ENCODE peak calls at places on chromosome 9, in six cellular contexts. V, T, X, A, Z and S are unnamed samples.

GRCh38 chr9:89743216-89743575 is 138.4 kb downstream of the GADD45G start:
- DNase-seq in A (no peak), Z (no peak), V (no peak), X (peak), T (no peak), S (no peak)

GRCh38 chr9:88322906-88323566 is 65.2 kb upstream of the SPIN1 start:
- DNase-seq in A (no peak), T (peak), X (no peak), Z (no peak), V (no peak), S (no peak)

GRCh38 chr9:105846825-105847224 is 152.5 kb downstream of the TMEM38B start:
- DNase-seq in Z (no peak), V (no peak), X (no peak), T (no peak), A (no peak), S (no peak)

GRCh38 chr9:12822111-12822510 is 47.3 kb downstream of the LURAP1L start:
- DNase-seq in A (no peak), Z (no peak), X (no peak), V (no peak), T (no peak), S (no peak)

GRCh38 chr9:134939836-134940235 is 22.1 kb upstream of the FCN1 start:
- DNase-seq in A (no peak), Z (no peak), T (no peak), V (no peak), X (no peak), S (no peak)

GRCh38 chr9:125638646-125639045 is 68.4 kb downstream of the MAPKAP1 start:
- DNase-seq in A (no peak), V (no peak), Z (no peak), T (no peak), X (no peak), S (no peak)

GRCh38 chr9:22148876-22149637 is 140.0 kb upstream of the CDKN2B start:
- DNase-seq in V (no peak), X (no peak), A (no peak), Z (no peak), T (no peak), S (no peak)

GRCh38 chr9:134040176-134040565 is 14.9 kb downstream of the BRD3OS start:
- DNase-seq in Z (no peak), T (no peak), A (no peak), V (no peak), X (no peak), S (no peak)

GRCh38 chr9:88712484-88712883 is 177.5 kb downstream of the NXNL2 start:
- DNase-seq in Z (no peak), T (no peak), A (no peak), X (no peak), V (no peak), S (no peak)

GRCh38 chr9:111386386-111386785 is 56.4 kb upstream of the OR2K2 start:
- DNase-seq in A (no peak), X (no peak), Z (no peak), V (no peak), T (no peak), S (no peak)

GRCh38 chr9:73152445-73152844 is 780 bp downstream of the ANXA1 start:
- DNase-seq in V (no peak), X (no peak), Z (no peak), A (peak), T (no peak), S (no peak)

GRCh38 chr9:73152953-73153352 is 1.3 kb downstream of the ANXA1 start:
- DNase-seq in X (no peak), V (no peak), Z (no peak), A (no peak), T (no peak), S (no peak)

GRCh38 chr9:73149371-73150067 is 2.1 kb upstream of the ANXA1 start:
- DNase-seq in A (peak), Z (peak), T (no peak), X (peak), V (no peak), S (no peak)

GRCh38 chr9:73153793-73154227 is 2.1 kb downstream of the ANXA1 start:
- DNase-seq in X (no peak), V (no peak), Z (no peak), T (no peak), A (peak), S (peak)

DNA sequence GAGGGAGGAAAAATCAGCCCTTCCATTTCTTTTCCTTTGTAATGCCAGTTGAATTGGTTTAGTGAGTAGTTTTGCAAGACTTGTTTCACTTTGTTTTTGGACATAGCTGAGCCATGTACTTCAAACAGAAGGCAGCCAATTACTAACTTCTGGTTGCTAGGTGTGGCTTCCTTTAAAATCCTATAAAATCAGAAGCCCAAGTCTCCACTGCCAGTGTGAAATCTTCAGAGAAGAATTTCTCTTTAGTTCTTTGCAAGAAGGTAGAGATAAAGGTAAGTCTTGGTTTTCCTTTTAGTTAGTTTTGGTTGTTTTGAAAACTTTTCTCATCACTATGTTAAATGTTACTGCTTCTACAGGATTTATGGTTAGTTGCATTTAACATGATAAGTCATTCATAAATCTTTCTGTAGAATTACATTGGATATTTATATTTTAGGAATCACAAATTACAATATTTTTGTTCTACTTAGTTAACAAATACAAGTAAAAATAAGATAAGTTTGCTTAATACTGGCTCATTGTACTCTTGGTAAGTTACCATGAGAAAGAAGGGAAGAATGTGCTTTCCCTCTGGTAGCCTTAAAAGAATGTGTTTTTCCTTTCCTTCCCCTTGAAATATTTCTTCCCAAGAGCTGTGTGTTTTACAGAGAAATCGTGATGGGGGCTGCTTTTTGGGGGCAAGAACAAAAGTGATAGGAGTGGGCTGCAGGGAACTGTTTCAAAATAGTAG is at the start of gene ANXA1:
- DNase-seq in A (peak), Z (peak), T (no peak), X (no peak), V (no peak), S (peak)
- TF ChIP-seq CTCF in A (no peak), Z (no peak), T (no peak), X (no peak), V (no peak), S (no peak)

GRCh38 chr9:84785766-84786547 is 116.4 kb downstream of the NTRK2 start:
- DNase-seq in X (no peak), Z (no peak), V (no peak), A (no peak), T (no peak), S (no peak)
- TF ChIP-seq CTCF in X (no peak), Z (no peak), V (no peak), A (no peak), T (no peak), S (no peak)

GRCh38 chr9:109411069-109411761 is 86.9 kb downstream of the PTPN3 start:
- DNase-seq in V (no peak), T (no peak), X (peak), Z (no peak), A (no peak), S (no peak)

GRCh38 chr9:109411818-109412352 is 86.2 kb downstream of the PTPN3 start:
- DNase-seq in T (no peak), Z (peak), V (no peak), A (peak), X (peak), S (no peak)

GRCh38 chr9:109408759-109409462 is 88.1 kb upstream of the EPB41L4B start:
- DNase-seq in Z (no peak), A (no peak), T (no peak), V (no peak), X (no peak), S (no peak)

GRCh38 chr9:109414125-109414785 is 83.9 kb downstream of the PTPN3 start:
- DNase-seq in Z (no peak), V (no peak), A (no peak), X (no peak), T (no peak), S (no peak)

GRCh38 chr9:109409998-109410397 is 88.1 kb downstream of the PTPN3 start:
- DNase-seq in A (no peak), V (no peak), X (no peak), T (no peak), Z (no peak), S (no peak)
- TF ChIP-seq CTCF in A (peak), V (no peak), X (peak), T (no peak), Z (no peak), S (no peak)

GRCh38 chr9:82757921-82758320 is 305.0 kb downstream of the RASEF start:
- DNase-seq in X (no peak), Z (no peak), T (no peak), V (no peak), A (no peak), S (no peak)

GRCh38 chr9:82764270-82764669 is 298.7 kb downstream of the RASEF start:
- DNase-seq in A (no peak), V (no peak), X (no peak), T (no peak), Z (no peak), S (no peak)

GRCh38 chr9:82761911-82762310 is 301.0 kb downstream of the RASEF start:
- DNase-seq in V (no peak), T (no peak), X (no peak), Z (no peak), A (no peak), S (no peak)

DNA sequence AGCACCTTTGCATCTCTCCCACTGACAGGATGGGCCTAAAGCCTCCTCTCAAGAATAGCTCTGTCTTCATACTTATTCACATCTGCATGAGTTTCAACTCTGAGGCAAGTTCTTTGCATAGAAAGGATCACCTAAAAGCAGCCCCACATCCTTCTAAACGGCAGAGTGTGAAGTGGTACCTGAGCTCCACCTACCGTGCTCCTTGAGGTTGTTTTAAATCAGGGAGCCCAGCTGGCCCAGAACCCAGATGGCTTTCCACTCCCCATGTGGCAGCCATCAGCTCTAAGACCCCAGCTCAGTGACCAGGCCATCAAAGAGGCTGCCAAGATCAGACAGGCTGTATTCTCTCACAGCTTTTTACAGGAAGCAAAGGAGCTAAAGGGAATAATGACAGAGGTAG is 299.3 kb downstream of the RASEF start:
- DNase-seq in V (no peak), A (peak), Z (no peak), X (peak), T (no peak), S (no peak)
- TF ChIP-seq CTCF in V (no peak), A (peak), Z (no peak), X (no peak), T (no peak), S (no peak)

GRCh38 chr9:109906766-109907382 is 126.9 kb downstream of the PALM2AKAP2 start:
- DNase-seq in V (no peak), X (no peak), T (no peak), Z (no peak), A (peak), S (no peak)
- TF ChIP-seq CTCF in V (no peak), X (peak), T (no peak), Z (no peak), A (no peak), S (no peak)

GRCh38 chr9:136147038-136147889 is 28.6 kb upstream of the TMEM250 start:
- DNase-seq in A (no peak), V (no peak), T (no peak), Z (no peak), X (no peak), S (no peak)
- TF ChIP-seq CTCF in A (no peak), V (no peak), T (no peak), Z (no peak), X (no peak), S (no peak)